ENCODE peak calls at places on chromosomes 11 and 22, in four cellular contexts. H is cardiac muscle cell, X is HFF-Myc, I is astrocyte of the spinal cord. C is an unnamed sample.

GRCh38 chr22:41939981-41940852 is 6.7 kb downstream of the CENPM start:
- DNase-seq in I (no peak), X (no peak), H (no peak), C (no peak)

GRCh38 chr11:3709977-3710376 is 38.8 kb upstream of the CHRNA10 start:
- DNase-seq in I (peak; percentile 54), H (no peak), X (no peak), C (no peak)

GRCh38 chr11:58582437-58582836 is 3.6 kb downstream of the ZFP91 start:
- DNase-seq in I (no peak), H (no peak), X (no peak), C (no peak)

GRCh38 chr11:22640862-22641261 is 15.2 kb upstream of the FANCF start:
- DNase-seq in X (no peak), I (no peak), H (no peak), C (no peak)

GRCh38 chr11:114085965-114086364 is 26.5 kb downstream of the ZBTB16 start:
- DNase-seq in X (no peak), I (no peak), H (no peak), C (no peak)

GRCh38 chr22:16793831-16794230 is 31.4 kb downstream of the XKR3 start:
- DNase-seq in I (no peak), X (no peak), H (no peak), C (no peak)

GRCh38 chr11:100638648-100639047 is 48.4 kb upstream of the ARHGAP42 start:
- DNase-seq in I (no peak), H (no peak), X (no peak), C (no peak)

GRCh38 chr11:21612326-21612725 is 580.6 kb upstream of the ANO5 start:
- DNase-seq in H (no peak), X (no peak), I (no peak), C (no peak)

GRCh38 chr11:19026862-19027261 is 33.7 kb downstream of the MRGPRX2 start:
- DNase-seq in H (no peak), I (no peak), X (no peak), C (no peak)

GRCh38 chr11:59660621-59661020 is 8.2 kb downstream of the PATL1 start:
- DNase-seq in X (no peak), I (no peak), H (no peak), C (no peak)

GRCh38 chr11:102974552-102975280 is 19.2 kb upstream of the MMP13 start:
- DNase-seq in I (peak; percentile 79), X (no peak), H (no peak), C (no peak)

GRCh38 chr22:30701872-30702271 is 7.2 kb downstream of the OSBP2 start:
- DNase-seq in X (no peak), I (peak; percentile 26), H (no peak), C (no peak)

GRCh38 chr11:69000831-69001245 is 12.2 kb downstream of the MRGPRF start:
- DNase-seq in I (peak; percentile 82), X (peak; percentile 72), H (no peak), C (peak; percentile 38)

GRCh38 chr11:110501428-110501827 is 71.7 kb downstream of the FDX1 start:
- DNase-seq in X (no peak), H (no peak), I (no peak), C (no peak)

GRCh38 chr11:16902979-16903378 is 111.2 kb downstream of the PLEKHA7 start:
- DNase-seq in I (no peak), H (no peak), X (no peak), C (no peak)

GRCh38 chr11:120431633-120432032 is 79.9 kb upstream of the GRIK4 start:
- DNase-seq in X (peak; percentile 40), I (no peak), H (no peak), C (no peak)

GRCh38 chr11:111403021-111403725 is 24.1 kb upstream of the POU2AF1 start:
- DNase-seq in I (no peak), H (no peak), X (no peak), C (no peak)

GRCh38 chr22:46487318-46487717 is 50.1 kb downstream of the CELSR1 start:
- DNase-seq in I (no peak), X (no peak), H (no peak), C (no peak)

GRCh38 chr11:10762913-10763421 is 11.9 kb downstream of the CTR9 start:
- DNase-seq in H (no peak), X (no peak), I (no peak), C (no peak)

GRCh38 chr11:71499546-71499945 is 27.5 kb upstream of the KRTAP5-7 start:
- DNase-seq in H (no peak), X (no peak), I (no peak), C (no peak)

GRCh38 chr22:20808844-20809243 is 34.9 kb downstream of the SERPIND1 start:
- DNase-seq in X (no peak), I (no peak), H (no peak), C (no peak)

GRCh38 chr22:19289475-19290161 is 1.9 kb downstream of the CLTCL1 start:
- DNase-seq in I (peak; percentile 89), H (no peak), X (no peak), C (no peak)

GRCh38 chr11:86091566-86091965 is 22.7 kb upstream of the PICALM start:
- DNase-seq in H (no peak), X (no peak), I (peak; percentile 73), C (peak; percentile 71)

GRCh38 chr11:83449338-83449913 is 163.3 kb upstream of the CCDC90B start:
- DNase-seq in X (no peak), I (no peak), H (no peak), C (no peak)

GRCh38 chr22:24541681-24542515 is 13.0 kb downstream of the GUCD1 start:
- DNase-seq in X (no peak), H (no peak), I (no peak), C (no peak)

GRCh38 chr11:36015806-36016205 is 71.9 kb downstream of the LDLRAD3 start:
- DNase-seq in X (no peak), I (no peak), H (no peak), C (no peak)

GRCh38 chr11:112087212-112087611 is 539 bp downstream of the SDHD start:
- DNase-seq in I (no peak), X (no peak), H (no peak), C (no peak)

GRCh38 chr11:123132881-123133280 is 62.2 kb downstream of the CLMP start:
- DNase-seq in I (no peak), X (no peak), H (no peak), C (no peak)

GRCh38 chr11:123125169-123125568 is 63.2 kb upstream of the HSPA8 start:
- DNase-seq in H (no peak), X (no peak), I (no peak), C (no peak)

GRCh38 chr11:123129920-123130319 is 65.1 kb downstream of the CLMP start:
- DNase-seq in X (no peak), I (peak; percentile 84), H (no peak), C (peak; percentile 65)
- H3K4me3 ChIP-seq in X (no peak overlapping the region), I (no peak overlapping the region), H (no peak overlapping the region), C (no peak overlapping the region)

DNA sequence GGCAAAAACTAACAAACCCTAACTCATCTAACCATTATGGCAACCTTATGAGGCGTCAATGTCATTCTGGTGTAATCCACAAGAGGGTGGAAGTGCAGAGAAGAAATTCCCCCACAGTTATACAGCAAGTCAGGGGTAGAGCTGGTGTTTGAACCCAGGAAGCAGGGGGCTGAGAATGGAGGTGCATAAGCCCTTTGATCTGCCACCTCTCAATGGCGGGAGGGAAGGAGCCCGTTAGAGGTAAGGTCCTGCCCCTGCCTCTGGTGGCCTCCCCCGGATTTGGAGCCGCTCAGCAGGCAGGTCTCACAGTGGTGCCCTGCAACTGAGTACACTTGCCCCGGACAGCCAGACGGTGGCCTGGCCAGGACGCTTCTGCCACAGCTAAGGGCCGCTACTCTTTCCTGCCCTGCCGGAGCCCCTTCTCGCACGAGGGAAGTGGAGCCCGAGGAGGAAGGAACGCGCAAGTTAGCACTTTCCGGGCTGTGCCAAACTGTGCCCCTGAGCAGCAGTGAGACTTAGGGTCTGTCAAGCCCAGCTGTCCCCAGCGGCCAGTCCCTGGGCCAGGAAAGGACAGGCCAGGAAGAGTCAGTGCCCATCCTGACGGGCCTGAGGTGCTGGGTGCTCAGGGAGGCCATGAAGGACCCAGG is 1.1 kb downstream of the FXYD2 start:
- DNase-seq in I (no peak), X (no peak), H (no peak), C (no peak)
- TF ChIP-seq CTCF in I (peak; percentile 14), X (peak; percentile 17), H (peak; percentile 18), C (no peak)

GRCh38 chr22:23539135-23539838 is 40.8 kb downstream of the IGLL1 start:
- DNase-seq in X (peak; percentile 45), I (peak; percentile 77), H (peak; percentile 88), C (peak; percentile 10)
- H3K4me3 ChIP-seq in X (no peak overlapping the region), I (no peak overlapping the region), H (no peak overlapping the region), C (peak overlapping the region; percentile 27)

DNA sequence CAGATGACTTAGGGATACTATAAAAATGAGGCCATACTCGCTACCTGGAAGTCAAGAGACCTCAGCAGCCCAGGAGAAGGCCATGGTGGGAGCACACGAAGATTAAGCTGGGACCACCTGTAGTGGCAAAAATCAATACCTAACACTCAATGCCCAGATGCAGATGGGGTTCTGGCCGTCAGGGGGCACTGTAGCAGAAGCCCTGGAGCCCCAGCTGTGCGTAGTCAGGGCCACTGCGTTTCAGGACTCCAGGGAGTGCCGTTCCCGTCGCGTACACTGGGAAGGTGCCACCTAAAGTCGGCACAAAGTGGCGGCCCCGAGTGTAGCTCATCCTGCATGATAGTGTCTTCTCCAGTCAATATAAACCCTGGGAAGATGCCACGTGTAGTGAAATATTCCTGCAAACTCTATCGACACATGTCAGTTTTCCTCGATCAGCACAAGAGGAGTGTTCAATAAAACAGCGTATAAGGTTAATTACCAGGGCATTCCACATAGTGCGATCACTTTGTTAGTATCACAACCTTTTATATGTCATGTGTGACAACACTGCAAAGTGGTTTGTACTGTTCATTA is 123.7 kb upstream of the NTM start:
- DNase-seq in X (no peak), H (peak; percentile 80), I (no peak), C (no peak)
- TF ChIP-seq CTCF in X (peak; percentile 42), H (peak; percentile 57), I (peak; percentile 51), C (no peak)

C was measured in AG04449.